ENCODE peak calls at places on chromosomes 16 and 17, in seven cellular contexts. L is cardiac muscle cell, N is ovary, S is uterus, J is type B pancreatic cell, W is tibial nerve, Q is upper lobe of right lung. K is an unnamed sample.
A peak's percentile ranks its signal among the peaks of the same experiment; 100 is the strongest.

GRCh38 chr16:3734758-3735221 is 17.5 kb upstream of the TRAP1 start:
- DNase-seq in L (no peak), S (no peak), J (no peak), N (no peak), W (no peak), Q (peak; percentile 49), K (no peak)

GRCh38 chr17:32658470-32659418 is 172.0 kb downstream of the CDK5R1 start:
- DNase-seq in J (no peak), S (no peak), L (no peak), W (no peak), Q (no peak), N (no peak), K (no peak)

GRCh38 chr16:68776821-68777485 is 39.9 kb downstream of the CDH1 start:
- DNase-seq in J (no peak), S (no peak), W (no peak), L (no peak), N (no peak), Q (no peak), K (no peak)

GRCh38 chr17:52383493-52384100 is 225.1 kb upstream of the CA10 start:
- DNase-seq in J (no peak), W (peak; percentile 54), N (no peak), L (peak; percentile 84), S (no peak), Q (no peak), K (no peak)

GRCh38 chr16:28106467-28106866 is 43.0 kb upstream of the GSG1L start:
- DNase-seq in J (no peak), N (no peak), S (no peak), L (no peak), W (no peak), Q (no peak), K (no peak)

GRCh38 chr16:324451-325334 is 27.8 kb downstream of the AXIN1 start:
- DNase-seq in W (no peak), L (no peak), Q (no peak), N (no peak), J (no peak), S (no peak), K (no peak)

GRCh38 chr17:5695480-5695879 is 111.2 kb upstream of the NLRP1 start:
- DNase-seq in L (no peak), Q (no peak), W (no peak), S (no peak), N (no peak), J (no peak), K (no peak)

GRCh38 chr17:62705116-62705515 is 77.6 kb downstream of the MRC2 start:
- DNase-seq in Q (no peak), W (no peak), L (peak; percentile 44), J (no peak), N (no peak), S (no peak), K (peak; percentile 52)

GRCh38 chr17:80363518-80364090 is 51.4 kb upstream of the ENDOV start:
- DNase-seq in L (no peak), W (no peak), Q (no peak), N (no peak), S (no peak), J (no peak), K (no peak)

GRCh38 chr16:6104423-6104822 is 1006.8 kb upstream of the EEF2KMT start:
- DNase-seq in S (no peak), J (no peak), W (no peak), Q (no peak), L (no peak), N (no peak), K (no peak)

GRCh38 chr17:8482546-8482945 is 46.9 kb downstream of the NDEL1 start:
- DNase-seq in S (no peak), N (no peak), Q (peak; percentile 17), W (no peak), L (no peak), J (no peak), K (no peak)

GRCh38 chr16:89195521-89196171 is 4.7 kb downstream of the SLC22A31 start:
- DNase-seq in Q (peak; percentile 64), N (no peak), J (no peak), L (no peak), W (no peak), S (no peak), K (no peak)

GRCh38 chr16:2179107-2179501 is 17.3 kb downstream of the CASKIN1 start:
- DNase-seq in Q (no peak), W (no peak), J (no peak), L (no peak), S (no peak), N (no peak), K (no peak)

GRCh38 chr17:10797848-10798328 is 6.0 kb downstream of the TMEM238L start:
- DNase-seq in L (no peak), J (no peak), N (no peak), S (no peak), W (no peak), Q (no peak), K (no peak)

GRCh38 chr17:30363715-30364202 is 15.0 kb upstream of the CPD start:
- DNase-seq in L (no peak), J (no peak), S (no peak), N (no peak), Q (peak; percentile 70), W (no peak), K (no peak)

GRCh38 chr17:49922095-49922494 is 46.9 kb upstream of the DLX4 start:
- DNase-seq in Q (no peak), W (no peak), J (no peak), L (no peak), S (no peak), N (no peak), K (no peak)

GRCh38 chr17:44940321-44940720 is 7.3 kb downstream of the KIF18B start:
- DNase-seq in S (no peak), Q (no peak), W (no peak), L (peak; percentile 29), N (no peak), J (no peak), K (no peak)

GRCh38 chr16:12459993-12460392 is 343.7 kb downstream of the CPPED1 start:
- DNase-seq in W (no peak), N (no peak), L (no peak), J (no peak), Q (no peak), S (no peak), K (no peak)

GRCh38 chr17:49986396-49987289 is 8.4 kb downstream of the DLX3 start:
- DNase-seq in L (no peak), W (no peak), S (no peak), Q (no peak), J (no peak), N (no peak), K (no peak)

GRCh38 chr16:67372664-67373063 is 20.6 kb downstream of the TPPP3 start:
- DNase-seq in J (no peak), Q (no peak), W (peak; percentile 14), S (no peak), N (no peak), L (no peak), K (peak; percentile 16)

GRCh38 chr16:17451835-17452234 is 18.9 kb downstream of the XYLT1 start:
- DNase-seq in J (no peak), N (no peak), W (no peak), L (no peak), Q (no peak), S (no peak), K (no peak)

GRCh38 chr17:1715803-1716075 is 5.6 kb upstream of the TLCD2 start:
- DNase-seq in N (no peak), L (no peak), J (no peak), S (no peak), Q (no peak), W (no peak), K (no peak)

GRCh38 chr17:1714980-1715802 is 5.0 kb upstream of the TLCD2 start:
- DNase-seq in W (peak; percentile 82), N (peak; percentile 95), L (peak; percentile 72), S (peak; percentile 91), J (no peak), Q (peak; percentile 93), K (peak; percentile 92)

GRCh38 chr17:1714488-1714979 is 4.4 kb upstream of the TLCD2 start:
- DNase-seq in S (peak; percentile 98), L (peak; percentile 97), W (peak; percentile 99), Q (peak; percentile 98), N (peak; percentile 99), J (peak; percentile 97), K (peak; percentile 100)

GRCh38 chr17:1716912-1717695 is 6.9 kb upstream of the TLCD2 start:
- DNase-seq in S (peak; percentile 97), L (peak; percentile 97), W (peak; percentile 93), N (peak; percentile 95), Q (peak; percentile 89), J (peak; percentile 89), K (peak; percentile 77)

GRCh38 chr17:1716076-1716911 is 6.1 kb upstream of the TLCD2 start:
- DNase-seq in J (peak; percentile 100), S (peak; percentile 100), L (peak; percentile 100), Q (peak; percentile 100), W (peak; percentile 96), N (peak; percentile 100), K (peak; percentile 100)
- TF ChIP-seq CTCF in J (no peak), S (peak; percentile 36), L (peak; percentile 30), Q (peak; percentile 12), W (no peak), N (no peak), K (no peak)

DNA sequence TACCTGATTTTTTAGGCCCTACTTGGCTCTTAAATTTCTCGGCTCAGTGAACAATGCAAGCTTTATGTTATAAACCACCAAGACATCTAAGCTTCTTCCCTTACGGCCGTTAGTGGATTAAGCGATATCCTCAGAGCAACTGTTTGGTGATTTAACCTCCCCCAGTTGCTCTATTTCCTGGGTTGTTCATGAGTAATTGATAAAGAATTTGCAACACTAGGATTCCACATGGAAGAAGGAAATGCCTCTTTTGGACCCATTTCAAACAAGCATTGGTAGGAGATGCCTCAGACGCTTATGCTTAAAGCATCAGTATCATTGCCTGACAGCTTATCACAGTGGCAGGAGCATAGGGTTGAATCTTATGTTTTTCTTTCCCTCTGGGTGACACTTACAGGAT is 65.3 kb downstream of the RBFOX1 start:
- DNase-seq in W (no peak), S (no peak), N (no peak), J (no peak), L (no peak), Q (no peak), K (no peak)
- TF ChIP-seq CTCF in W (no peak), S (no peak), N (no peak), J (no peak), L (no peak), Q (no peak), K (no peak)

GRCh38 chr17:36892112-36892838 is 45.0 kb upstream of the LHX1 start:
- DNase-seq in J (no peak), L (no peak), W (no peak), N (no peak), S (no peak), Q (no peak), K (no peak)
- TF ChIP-seq CTCF in J (no peak), L (peak; percentile 2), W (no peak), N (no peak), S (no peak), Q (no peak), K (no peak)

DNA sequence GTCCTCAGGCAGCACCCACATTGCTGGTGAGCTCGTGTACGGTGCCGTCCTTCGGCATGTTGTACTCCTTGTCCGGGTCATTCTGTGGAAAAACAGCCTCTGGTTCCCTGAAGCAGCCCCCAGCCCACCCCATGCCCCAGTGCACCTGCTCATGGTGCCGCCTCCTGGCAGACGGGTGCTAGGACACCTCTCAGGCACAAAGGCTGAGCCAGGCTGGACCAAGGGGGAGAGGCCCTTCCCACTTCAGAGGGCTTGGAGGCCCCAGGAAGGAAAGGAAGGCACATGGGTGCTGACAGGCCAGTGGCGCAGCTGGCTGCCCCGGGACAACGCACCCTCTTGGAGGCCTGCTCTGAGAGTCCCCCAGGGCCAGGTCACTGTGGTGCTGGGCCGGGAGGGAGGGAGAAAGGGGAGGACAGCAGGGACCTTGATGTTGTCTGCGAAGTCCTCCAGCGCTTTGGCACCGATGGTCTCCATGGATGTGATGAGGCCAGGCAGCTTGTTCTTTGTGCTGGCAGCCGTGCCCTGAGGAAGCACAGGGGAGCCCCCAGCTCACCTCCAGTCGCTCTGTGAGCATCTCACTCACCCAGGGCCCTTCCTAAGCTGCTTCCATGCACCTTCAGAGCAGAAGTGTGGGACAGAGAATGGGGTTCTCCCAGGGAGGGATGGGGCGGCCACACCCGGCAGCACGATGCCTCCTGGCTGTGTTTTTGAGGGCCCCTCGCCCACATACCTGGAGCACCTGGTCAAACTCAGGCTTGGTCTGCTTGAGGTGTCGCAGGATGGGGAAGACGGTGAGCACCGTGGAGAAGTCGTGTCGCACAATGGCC is 9.3 kb downstream of the ZACN start:
- DNase-seq in J (peak; percentile 62), N (no peak), Q (no peak), L (no peak), W (no peak), S (no peak), K (no peak)
- TF ChIP-seq CTCF in J (peak; percentile 38), N (no peak), Q (no peak), L (no peak), W (no peak), S (no peak), K (no peak)

K was measured in heart right ventricle.